ENCODE peak calls at places on chromosomes 4 and X, in five cellular contexts. E, N, Y, X and A are unnamed samples. For H3K4me1, the result is how much of the 10 kb centered on the place peaks cover.

GRCh38 chrX:43166874-43167273 is 388.9 kb upstream of the PPP1R2C start:
- DNase-seq in N (no peak), X (no peak), Y (no peak), E (no peak), A (no peak)

GRCh38 chrX:15849555-15849954 is 5.1 kb downstream of the AP1S2 start:
- DNase-seq in Y (no peak), N (no peak), X (no peak), E (no peak), A (no peak)

GRCh38 chr4:145939241-145939640 is 618 bp upstream of the ZNF827 start:
- DNase-seq in Y (no peak), N (no peak), E (no peak), X (no peak), A (no peak)

GRCh38 chr4:176277162-176277904 is 8.3 kb upstream of the ASB5 start:
- DNase-seq in Y (no peak), E (no peak), N (no peak), X (no peak), A (peak)

GRCh38 chrX:20399728-20400414 is 133.2 kb upstream of the RPS6KA3 start:
- DNase-seq in N (no peak), Y (no peak), E (no peak), X (no peak), A (no peak)

GRCh38 chr4:95107635-95108034 is 349.9 kb downstream of the BMPR1B start:
- DNase-seq in E (no peak), N (no peak), X (no peak), Y (no peak), A (no peak)

GRCh38 chr4:97720869-97721432 is 422.3 kb downstream of the STPG2 start:
- DNase-seq in N (no peak), X (no peak), Y (no peak), E (no peak), A (no peak)

GRCh38 chr4:143773998-143774898 is 73.8 kb upstream of the FREM3 start:
- DNase-seq in E (no peak), Y (no peak), X (no peak), N (peak), A (peak)

GRCh38 chr4:147078875-147079658 is 133.4 kb upstream of the TTC29 start:
- DNase-seq in X (no peak), N (no peak), Y (no peak), E (no peak), A (no peak)

GRCh38 chr4:48698029-48698901 is 81.8 kb downstream of the FRYL start:
- DNase-seq in Y (no peak), N (no peak), E (no peak), X (no peak), A (no peak)

GRCh38 chr4:99077177-99077576 is 11.4 kb downstream of the ADH5 start:
- DNase-seq in Y (no peak), N (no peak), E (no peak), X (no peak), A (no peak)

GRCh38 chr4:18180892-18181291 is 159.3 kb upstream of the LCORL start:
- DNase-seq in X (no peak), E (no peak), N (no peak), Y (no peak), A (no peak)

GRCh38 chr4:62588671-62589070 is 1388.5 kb downstream of the ADGRL3 start:
- DNase-seq in E (no peak), X (no peak), N (no peak), Y (no peak), A (no peak)

GRCh38 chr4:105306158-105306781 is 159.6 kb downstream of the TET2 start:
- DNase-seq in X (no peak), N (no peak), E (peak), Y (no peak), A (no peak)

GRCh38 chrX:71859637-71860036 is 51.0 kb upstream of the NHSL2 start:
- DNase-seq in X (no peak), Y (no peak), E (no peak), N (no peak), A (peak)

GRCh38 chr4:152316969-152317368 is 218.9 kb downstream of the FBXW7 start:
- DNase-seq in Y (no peak), E (no peak), X (no peak), N (no peak), A (no peak)

GRCh38 chr4:42906906-42907774 is 14.6 kb downstream of the GRXCR1 start:
- DNase-seq in N (no peak), X (no peak), E (no peak), Y (no peak), A (no peak)

DNA sequence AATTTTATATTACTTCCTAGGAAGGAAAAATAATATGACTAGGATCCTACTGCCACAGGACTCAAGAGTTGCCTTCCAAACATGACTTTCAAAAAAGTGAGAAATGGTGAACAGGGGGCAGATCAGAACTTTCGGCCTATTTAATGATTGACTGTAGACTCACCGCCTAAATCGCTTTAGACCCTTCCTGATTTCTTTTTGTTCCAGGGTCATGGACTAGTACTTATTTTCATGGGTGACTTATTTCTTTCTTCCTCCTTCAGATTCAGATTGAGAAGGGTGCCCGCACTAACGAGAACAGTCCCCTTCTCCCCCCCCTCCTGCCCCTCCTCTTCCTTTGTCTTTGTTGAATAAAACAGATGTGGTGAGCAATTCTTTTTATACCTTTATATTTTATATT is 48.0 kb upstream of the KLHL8 start:
- DNase-seq in Y (no peak), E (no peak), X (no peak), N (no peak), A (no peak)
- H3K4me1 ChIP-seq in Y (under half), E (under half), X (under half), N (under half), A (under half)

GRCh38 chrX:120291211-120291610 is 20.1 kb downstream of the TMEM255A start:
- DNase-seq in N (no peak), X (no peak), E (no peak), Y (no peak), A (no peak)
- H3K4me1 ChIP-seq in N (under half), X (under half), E (under half), Y (under half), A (under half)

GRCh38 chrX:12948495-12948894 is 26.4 kb upstream of the TMSB4X start:
- DNase-seq in X (no peak), N (no peak), E (no peak), Y (no peak), A (no peak)

GRCh38 chrX:12950851-12951589 is 23.9 kb upstream of the TMSB4X start:
- DNase-seq in N (peak), E (peak), Y (no peak), X (peak), A (no peak)

GRCh38 chrX:12951590-12951965 is 23.3 kb upstream of the TMSB4X start:
- DNase-seq in Y (no peak), X (no peak), N (no peak), E (no peak), A (no peak)

GRCh38 chrX:12949205-12949926 is 25.5 kb upstream of the TMSB4X start:
- DNase-seq in X (no peak), N (no peak), Y (no peak), E (no peak), A (no peak)

GRCh38 chrX:12949927-12950656 is 24.8 kb upstream of the TMSB4X start:
- DNase-seq in N (peak), Y (peak), X (peak), E (peak), A (no peak)
- H3K4me1 ChIP-seq in N (under half), Y (under half), X (half or more), E (under half), A (under half)

DNA sequence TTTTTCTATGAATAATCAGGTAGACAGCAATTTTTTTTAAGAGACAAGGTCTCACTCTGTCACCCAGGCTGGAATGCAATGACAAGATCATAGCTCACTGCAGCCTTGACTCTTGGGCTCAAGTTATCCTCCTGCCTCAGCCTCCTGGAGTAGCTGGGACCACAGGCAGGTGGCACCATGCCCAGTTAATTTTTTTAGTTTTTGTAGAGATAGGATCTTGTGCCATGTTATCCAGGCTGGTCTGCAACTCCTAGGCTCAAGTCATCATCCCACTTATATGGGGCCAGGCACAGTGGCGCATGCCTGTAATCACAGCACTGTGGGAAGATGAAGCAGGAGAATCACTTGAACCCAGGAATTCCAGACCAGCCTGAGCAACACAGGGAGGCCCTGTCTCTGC is 26.8 kb downstream of the AFAP1 start:
- DNase-seq in X (no peak), N (no peak), E (no peak), Y (no peak), A (no peak)
- H3K4me1 ChIP-seq in X (under half), N (under half), E (under half), Y (under half), A (under half)

DNA sequence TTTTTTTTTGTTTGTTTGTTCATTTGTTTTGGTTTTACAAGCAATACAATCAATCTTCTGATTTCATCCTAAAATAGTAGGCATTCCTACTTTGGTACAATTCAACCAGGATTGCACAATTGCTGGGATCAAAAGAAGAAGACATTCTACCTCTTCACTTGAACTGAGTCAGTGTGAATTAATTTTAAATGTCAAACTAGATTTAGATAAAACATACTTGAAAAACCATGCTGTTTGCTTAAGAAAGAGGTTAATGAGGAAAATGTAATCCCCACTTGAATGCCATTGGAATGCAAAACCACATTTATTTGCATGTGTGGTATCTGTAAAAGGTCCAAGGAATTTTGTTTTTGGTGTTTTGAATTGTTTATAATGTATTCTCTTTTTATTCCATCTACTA is 40.5 kb downstream of the HAND2 start:
- DNase-seq in E (no peak), X (no peak), Y (no peak), N (no peak), A (no peak)
- H3K4me1 ChIP-seq in E (under half), X (under half), Y (under half), N (under half), A (under half)

DNA sequence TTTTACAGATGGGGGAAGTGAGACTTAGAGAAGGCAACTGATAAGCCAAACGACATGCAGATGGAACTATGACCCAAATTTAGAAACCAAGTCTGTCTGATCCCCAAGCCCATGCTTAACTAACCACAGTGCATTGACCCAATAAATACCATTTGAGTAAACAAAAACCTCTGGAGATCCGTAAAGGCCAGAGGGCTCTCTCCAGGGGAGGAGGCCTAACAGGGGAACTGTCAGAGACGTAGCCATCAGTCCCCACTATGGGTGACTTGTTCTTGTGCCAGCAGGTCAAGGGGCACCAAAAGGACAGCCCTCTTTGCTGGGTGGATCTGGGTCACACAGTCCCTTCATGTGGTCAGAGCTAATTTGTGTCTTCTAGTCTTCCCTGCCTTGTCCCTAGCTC is 420.2 kb downstream of the BCOR start:
- DNase-seq in Y (no peak), N (no peak), E (no peak), X (no peak), A (no peak)
- H3K4me1 ChIP-seq in Y (under half), N (under half), E (under half), X (under half), A (under half)

DNA sequence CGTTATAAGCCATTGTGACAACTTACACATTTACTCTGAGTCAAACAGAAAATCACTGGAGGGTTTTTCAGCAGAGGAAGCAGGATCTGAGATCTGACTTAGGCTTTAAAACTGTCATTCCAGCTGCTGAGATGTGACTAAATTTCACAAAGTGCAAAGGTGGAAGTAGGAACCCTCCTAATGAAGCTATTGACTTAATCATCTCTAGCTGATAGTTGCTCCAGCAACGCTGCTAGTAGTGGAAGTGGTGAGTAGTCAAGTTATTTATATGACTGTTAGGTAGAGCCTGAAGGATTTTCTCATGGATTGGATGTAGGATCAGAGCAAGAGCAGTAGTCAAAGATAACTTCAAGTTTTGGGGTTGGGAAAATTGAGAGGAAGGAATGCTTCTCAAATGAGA is 218.6 kb downstream of the GRID2 start:
- DNase-seq in Y (no peak), N (no peak), E (no peak), X (no peak), A (no peak)
- H3K4me1 ChIP-seq in Y (under half), N (under half), E (under half), X (under half), A (under half)

GRCh38 chr4:51855751-51856150 is 12.8 kb downstream of the DCUN1D4 start:
- DNase-seq in E (no peak), N (no peak), X (no peak), Y (no peak), A (no peak)
- H3K4me1 ChIP-seq in E (under half), N (under half), X (under half), Y (under half), A (under half)

GRCh38 chr4:171644430-171645057 is 168.7 kb upstream of the GALNTL6 start:
- DNase-seq in N (no peak), X (no peak), E (no peak), Y (no peak), A (no peak)

DNA sequence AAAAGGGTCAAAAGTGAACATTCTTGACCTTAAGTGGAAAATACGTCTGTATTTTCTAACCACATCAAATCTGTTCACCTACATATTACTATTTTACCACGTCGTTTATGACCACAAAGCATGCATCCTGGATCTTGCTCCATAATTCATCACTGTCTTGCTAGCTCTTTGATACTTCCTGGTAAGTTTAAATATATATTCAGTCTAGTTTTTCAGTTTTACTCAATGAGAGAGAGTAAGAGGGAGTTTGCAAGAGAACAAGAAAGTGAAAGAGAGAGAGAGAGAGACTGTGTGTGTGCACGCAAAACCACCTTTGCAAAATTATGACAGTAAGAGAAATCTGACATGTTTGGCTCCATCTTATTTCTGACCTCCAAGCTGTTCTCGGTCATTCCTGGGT is 173.7 kb upstream of the GALNTL6 start:
- DNase-seq in N (no peak), E (no peak), X (no peak), Y (no peak), A (no peak)
- H3K4me1 ChIP-seq in N (under half), E (under half), X (under half), Y (under half), A (under half)